ENCODE peak calls at places on chromosomes 16 and 17, in five cellular contexts. F is effector memory CD4-positive, alpha-beta T cell; P is thoracic aorta; L is neural progenitor cell; N is testis. A is an unnamed sample. For H3K4me1 and H3K9me3, the result is how much of the 10 kb centered on the place peaks cover.

GRCh38 chr17:28758411-28759121 is 14.8 kb downstream of the TRAF4 start:
- DNase-seq in P (no peak), F (no peak), L (no peak), N (no peak), A (no peak)

GRCh38 chr16:75580-76501 is 2.2 kb upstream of the MPG start:
- DNase-seq in L (peak), F (no peak), P (no peak), N (peak), A (peak)

GRCh38 chr16:89308391-89309333 is 91.2 kb downstream of the ZNF778 start:
- DNase-seq in P (no peak), L (peak), N (no peak), F (no peak), A (peak)

GRCh38 chr16:88379694-88380040 is 3.1 kb upstream of the ZNF469 start:
- DNase-seq in L (no peak), P (no peak), F (no peak), N (no peak), A (no peak)

GRCh38 chr16:86212706-86213426 is 297.5 kb upstream of the FOXF1 start:
- DNase-seq in N (no peak), L (no peak), P (no peak), F (no peak), A (no peak)

GRCh38 chr17:80631142-80632045 is 86.8 kb downstream of the RPTOR start:
- DNase-seq in F (no peak), L (no peak), P (no peak), N (no peak), A (no peak)

GRCh38 chr17:7443499-7444485 is 1.1 kb upstream of the CHRNB1 start:
- DNase-seq in P (no peak), F (no peak), L (no peak), N (no peak), A (no peak)

GRCh38 chr16:14215941-14216340 is 144.8 kb downstream of the MRTFB start:
- DNase-seq in N (no peak), L (no peak), P (no peak), F (no peak), A (no peak)

GRCh38 chr16:75254359-75254837 is 3.0 kb upstream of the BCAR1 start:
- DNase-seq in P (no peak), L (no peak), F (no peak), N (no peak), A (no peak)

GRCh38 chr16:9334091-9334490 is 242.6 kb downstream of the HAPSTR1 start:
- DNase-seq in L (no peak), F (no peak), P (no peak), N (no peak), A (no peak)

GRCh38 chr16:84526794-84527485 is 22.5 kb upstream of the MEAK7 start:
- DNase-seq in L (peak), N (peak), F (no peak), P (no peak), A (peak)

GRCh38 chr17:72425133-72425795 is 304.4 kb downstream of the SOX9 start:
- DNase-seq in L (no peak), N (no peak), P (no peak), F (no peak), A (no peak)

GRCh38 chr17:72425796-72426173 is 305.0 kb downstream of the SOX9 start:
- DNase-seq in N (no peak), F (no peak), L (no peak), P (no peak), A (no peak)

GRCh38 chr17:72426321-72426720 is 305.5 kb downstream of the SOX9 start:
- DNase-seq in N (no peak), P (no peak), F (no peak), L (no peak), A (no peak)

GRCh38 chr17:72427761-72428109 is 306.9 kb downstream of the SOX9 start:
- DNase-seq in F (no peak), L (no peak), N (no peak), P (no peak), A (no peak)

GRCh38 chr17:72426948-72427760 is 306.3 kb downstream of the SOX9 start:
- DNase-seq in F (no peak), L (no peak), N (no peak), P (no peak), A (no peak)
- H3K4me1 ChIP-seq in F (under half), L (under half), N (under half), P (under half), A (under half)

DNA sequence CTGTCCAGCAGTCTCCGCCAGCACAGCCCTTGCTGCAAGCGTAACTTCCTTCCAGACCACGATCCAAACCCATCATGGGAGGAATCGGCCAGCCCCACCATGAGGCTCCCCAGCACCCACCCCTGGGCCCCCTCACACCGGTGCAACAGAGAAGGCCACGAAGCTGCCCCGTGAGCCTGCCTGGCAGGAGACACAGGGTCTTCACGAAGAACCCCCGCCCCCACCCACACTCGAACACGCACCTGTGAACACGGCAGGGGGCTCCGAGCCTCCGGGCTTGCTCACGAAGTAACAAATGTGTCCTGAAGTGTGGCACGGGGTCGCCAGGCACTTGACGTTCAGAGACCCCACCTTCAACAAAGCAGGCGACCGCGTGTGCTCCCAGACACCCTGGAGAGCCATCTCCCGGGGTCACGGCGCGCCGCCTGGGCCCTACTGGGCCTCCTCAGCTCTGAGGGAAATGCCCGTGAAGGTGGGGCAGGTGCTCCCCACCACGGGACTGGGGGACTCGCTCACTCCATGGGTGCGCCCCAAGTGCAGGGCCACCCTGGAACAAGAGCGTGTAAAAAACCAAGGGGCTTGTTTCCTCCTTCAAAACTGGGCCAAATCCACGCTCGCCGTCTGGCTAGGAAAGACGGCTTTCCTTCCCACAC is 7.6 kb downstream of the HAGH start:
- DNase-seq in N (no peak), P (no peak), F (no peak), L (no peak), A (no peak)
- H3K4me3 ChIP-seq in N (no peak), P (no peak), F (no peak), L (no peak), A (no peak)

DNA sequence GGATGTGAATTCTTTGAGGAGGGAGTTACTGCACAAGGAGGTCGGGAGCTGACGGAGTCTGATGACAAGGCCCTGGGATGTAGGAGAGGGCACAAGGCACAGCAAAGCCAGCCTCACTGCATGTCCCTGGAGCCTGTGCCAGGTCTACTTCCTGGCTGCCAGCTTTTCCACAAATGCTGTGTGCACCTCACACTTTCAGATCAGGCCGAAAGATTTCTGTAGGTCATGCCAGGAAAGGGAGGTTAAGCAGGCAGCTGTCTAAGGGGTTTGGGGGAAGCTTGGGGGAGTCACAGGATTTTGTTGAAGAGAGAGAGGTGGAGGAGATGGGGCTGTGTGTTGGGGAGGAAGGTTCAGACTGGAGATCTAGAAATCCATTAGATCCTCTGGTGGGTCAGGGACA is 792.5 kb downstream of the KCNJ18 start:
- DNase-seq in P (no peak), N (no peak), F (no peak), L (no peak), A (no peak)
- H3K9me3 ChIP-seq in P (under half), N (under half), F (under half), L (under half), A (under half)

DNA sequence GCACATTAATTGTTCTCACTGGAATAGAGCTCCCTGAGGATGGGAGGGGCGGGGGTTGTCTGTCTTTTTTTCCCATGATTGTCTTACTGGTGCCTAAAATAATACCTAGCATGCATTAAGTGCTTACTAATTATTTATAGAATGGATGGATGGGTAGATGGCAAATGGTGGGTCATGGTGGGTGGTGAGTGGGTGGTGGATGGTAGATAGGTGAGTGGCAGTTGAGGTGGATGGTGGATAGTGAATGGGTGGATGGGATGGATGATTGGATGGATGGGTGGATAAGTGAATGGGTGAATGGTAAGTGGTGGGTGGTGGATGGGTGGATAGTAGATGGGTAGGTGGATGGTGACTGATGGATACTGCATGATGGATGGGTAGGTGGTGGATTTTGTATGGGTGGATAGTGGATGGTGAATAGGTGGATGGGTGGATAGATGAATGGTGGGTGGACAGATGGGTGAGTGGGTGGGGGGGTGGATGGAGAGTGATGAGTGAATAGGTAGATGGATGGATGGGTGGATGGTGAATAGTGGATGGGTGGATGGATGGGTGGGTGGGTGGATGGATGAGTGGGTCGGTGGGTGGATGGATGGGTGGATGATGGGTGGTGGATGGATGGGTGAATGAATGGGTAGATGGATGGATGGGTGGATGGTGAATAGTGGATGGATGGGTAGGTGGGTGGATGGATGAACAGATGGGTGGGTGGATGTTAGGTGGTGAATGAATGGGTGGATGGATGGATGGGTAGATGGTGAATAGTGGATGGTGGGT is 51.6 kb downstream of the RBFOX3 start:
- DNase-seq in L (no peak), N (no peak), P (no peak), F (no peak), A (no peak)
- H3K4me1 ChIP-seq in L (under half), N (under half), P (under half), F (under half), A (under half)

DNA sequence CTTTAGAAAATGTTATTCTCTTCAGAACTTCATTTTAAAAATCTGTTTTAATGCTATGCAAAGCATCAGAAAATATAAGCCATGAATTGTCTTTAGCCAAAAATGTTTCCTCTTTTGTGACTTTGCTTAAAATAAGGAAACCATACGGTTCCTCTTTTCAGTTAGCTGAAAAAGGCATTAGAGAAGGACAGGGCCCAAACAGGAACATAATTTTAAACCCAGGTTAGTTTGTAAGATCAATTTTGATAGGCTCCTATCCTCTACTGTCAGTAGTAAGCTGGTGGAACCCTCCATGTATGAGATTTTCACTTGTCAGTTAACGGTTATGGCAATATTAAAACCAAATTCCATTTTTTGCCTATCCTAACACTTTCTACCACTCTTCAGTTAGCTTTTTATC is 4.3 kb downstream of the EVI2B start:
- DNase-seq in P (no peak), F (no peak), N (no peak), L (no peak), A (no peak)
- H3K4me3 ChIP-seq in P (peak), F (peak), N (no peak), L (no peak), A (no peak)

GRCh38 chr17:22490399-22490798 is 798.1 kb downstream of the KCNJ18 start:
- DNase-seq in P (no peak), F (no peak), N (no peak), L (no peak), A (no peak)
- H3K9me3 ChIP-seq in P (under half), F (under half), N (under half), L (under half), A (under half)

DNA sequence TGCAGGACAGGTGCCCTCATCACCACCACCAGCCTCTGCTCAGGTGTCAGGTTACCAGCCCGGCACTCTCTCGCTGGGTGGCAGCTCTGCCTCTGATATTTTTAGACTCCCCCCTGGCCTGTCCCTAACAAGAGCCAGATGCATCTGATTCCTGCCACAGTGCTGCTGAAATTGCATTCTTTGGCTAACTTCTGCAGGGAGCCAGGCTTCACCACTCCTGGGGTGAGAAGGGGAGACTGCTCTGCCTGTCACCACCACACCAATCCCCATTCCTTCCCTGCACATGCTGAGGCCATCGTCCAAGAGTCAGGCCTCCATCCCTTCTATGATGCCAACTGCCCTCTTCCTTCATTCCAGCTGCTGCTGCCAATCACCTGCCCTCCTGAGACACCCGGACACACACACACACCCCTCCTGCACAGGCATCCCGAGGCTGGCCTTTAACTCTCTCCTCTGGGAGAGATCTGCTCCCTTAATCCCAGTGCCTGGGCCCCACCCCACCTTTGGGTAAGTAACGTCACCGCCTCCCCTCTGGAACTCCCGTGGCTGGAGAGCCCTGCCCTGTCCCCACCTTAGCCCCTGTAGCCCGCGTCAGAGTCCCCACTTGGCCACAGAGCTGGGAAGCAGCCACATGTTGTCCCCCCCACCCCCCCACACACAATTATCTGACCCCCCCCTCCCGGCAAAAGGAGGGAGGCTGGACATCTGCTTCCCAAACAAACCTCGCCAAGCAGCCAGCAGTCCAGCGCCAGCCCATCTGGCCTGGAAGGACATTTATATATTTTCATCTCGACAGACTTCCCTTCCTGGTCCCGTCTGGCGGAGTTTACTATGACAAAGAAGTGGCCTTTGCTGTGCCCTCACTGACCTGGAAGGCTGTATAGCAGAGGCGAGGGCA is 2.8 kb downstream of the EMP2 start:
- DNase-seq in F (no peak), N (no peak), L (peak), P (no peak), A (no peak)
- H3K4me1 ChIP-seq in F (under half), N (under half), L (under half), P (under half), A (under half)

DNA sequence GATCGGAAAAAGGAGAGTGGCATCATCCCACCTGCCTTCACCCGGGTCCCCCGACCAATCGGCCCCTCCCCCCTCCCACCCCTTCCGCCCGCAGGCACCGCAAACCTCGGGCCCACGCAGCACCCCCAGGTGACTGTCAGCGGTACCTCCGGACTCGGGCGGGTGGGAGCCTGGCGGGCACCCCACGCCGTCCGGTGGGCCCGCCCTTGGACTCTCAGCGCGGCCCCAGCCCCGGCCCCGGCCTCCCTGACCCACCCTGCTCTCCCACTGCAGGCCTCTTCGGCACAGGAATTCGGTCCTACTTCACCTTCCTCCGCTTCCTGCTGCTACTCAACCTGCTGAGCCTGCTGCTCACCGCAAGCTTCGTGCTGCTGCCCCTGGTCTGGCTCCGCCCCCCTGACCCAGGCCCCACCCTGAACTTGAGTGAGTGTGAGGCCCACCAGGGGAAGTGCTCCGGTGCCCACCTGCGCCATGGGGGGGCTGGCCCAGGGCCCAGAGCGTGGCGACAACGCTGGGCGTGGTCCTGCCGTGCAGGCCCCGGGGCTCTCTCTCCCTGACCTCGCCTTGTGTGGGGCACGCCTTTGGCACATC is 1.6 kb downstream of the TMC8 start:
- DNase-seq in L (no peak), N (no peak), F (peak), P (no peak), A (no peak)
- H3K4me3 ChIP-seq in L (peak), N (peak), F (peak), P (peak), A (no peak)

GRCh38 chr16:35636831-35637230 is 2177.4 kb downstream of the TP53TG3F start:
- DNase-seq in F (no peak), N (no peak), L (no peak), P (no peak), A (no peak)
- H3K9me3 ChIP-seq in F (under half), N (under half), L (under half), P (under half), A (under half)